ENCODE peak calls at places on chromosomes 1 and 21, in four cellular contexts. One of them, this sample, is unnamed.

GRCh38 chr1:160161965-160162705 is 10.7 kb downstream of the ATP1A4 start:
- DNase-seq in hepatocyte: no peak
- DNase-seq in HepG2: peak
- DNase-seq in fibroblast of lung: peak
- DNase-seq in this sample: no peak

GRCh38 chr1:4986266-4986665 is 331.9 kb downstream of the AJAP1 start:
- DNase-seq in fibroblast of lung: no peak
- DNase-seq in HepG2: no peak
- DNase-seq in hepatocyte: no peak
- DNase-seq in this sample: no peak

GRCh38 chr1:89953072-89953626 is 41.8 kb upstream of the ZNF326 start:
- DNase-seq in HepG2: peak
- DNase-seq in fibroblast of lung: peak
- DNase-seq in hepatocyte: peak
- DNase-seq in this sample: peak

GRCh38 chr1:109396971-109397370 is 747 bp downstream of the SORT1 start:
- DNase-seq in HepG2: no peak
- DNase-seq in hepatocyte: no peak
- DNase-seq in fibroblast of lung: no peak
- DNase-seq in this sample: no peak

GRCh38 chr1:25645641-25646400 is 29.2 kb downstream of the MAN1C1 start:
- DNase-seq in fibroblast of lung: no peak
- DNase-seq in hepatocyte: no peak
- DNase-seq in HepG2: no peak
- DNase-seq in this sample: no peak

GRCh38 chr1:40653851-40654537 is 11.5 kb downstream of the RIMS3 start:
- DNase-seq in fibroblast of lung: no peak
- DNase-seq in HepG2: no peak
- DNase-seq in hepatocyte: peak
- DNase-seq in this sample: no peak

GRCh38 chr1:171245458-171246064 is 2.7 kb upstream of the FMO1 start:
- DNase-seq in hepatocyte: peak
- DNase-seq in HepG2: peak
- DNase-seq in fibroblast of lung: peak
- DNase-seq in this sample: peak

GRCh38 chr1:230651235-230651634 is 9.0 kb downstream of the COG2 start:
- DNase-seq in fibroblast of lung: no peak
- DNase-seq in hepatocyte: no peak
- DNase-seq in HepG2: no peak
- DNase-seq in this sample: no peak

GRCh38 chr1:235513495-235514366 is 9.5 kb upstream of the B3GALNT2 start:
- DNase-seq in fibroblast of lung: peak
- DNase-seq in HepG2: peak
- DNase-seq in hepatocyte: peak
- DNase-seq in this sample: peak

GRCh38 chr1:10473145-10473765 is 926 bp upstream of the DFFA start:
- DNase-seq in fibroblast of lung: no peak
- DNase-seq in HepG2: no peak
- DNase-seq in hepatocyte: no peak
- DNase-seq in this sample: no peak

GRCh38 chr21:33428669-33429068 is 25.5 kb downstream of the IFNGR2 start:
- DNase-seq in fibroblast of lung: peak
- DNase-seq in HepG2: no peak
- DNase-seq in hepatocyte: no peak
- DNase-seq in this sample: no peak

GRCh38 chr1:226444901-226445300 is 37.0 kb upstream of the PARP1 start:
- DNase-seq in HepG2: no peak
- DNase-seq in fibroblast of lung: no peak
- DNase-seq in hepatocyte: no peak
- DNase-seq in this sample: no peak

GRCh38 chr1:932178-932520 is 8.4 kb downstream of the SAMD11 start:
- DNase-seq in HepG2: no peak
- DNase-seq in fibroblast of lung: no peak
- DNase-seq in hepatocyte: no peak
- DNase-seq in this sample: no peak

GRCh38 chr1:243748227-243748626 is 101.8 kb downstream of the AKT3 start:
- DNase-seq in fibroblast of lung: no peak
- DNase-seq in HepG2: no peak
- DNase-seq in hepatocyte: no peak
- DNase-seq in this sample: no peak

GRCh38 chr1:48217861-48218260 is 4.7 kb upstream of the SLC5A9 start:
- DNase-seq in hepatocyte: no peak
- DNase-seq in HepG2: no peak
- DNase-seq in fibroblast of lung: no peak
- DNase-seq in this sample: peak

GRCh38 chr1:39585933-39586332 is 9.3 kb upstream of the PABPC4 start:
- DNase-seq in HepG2: no peak
- DNase-seq in fibroblast of lung: no peak
- DNase-seq in hepatocyte: no peak
- DNase-seq in this sample: no peak
- TF ChIP-seq EZH2 in HepG2: no peak
- TF ChIP-seq EZH2 in fibroblast of lung: no peak
- TF ChIP-seq EZH2 in hepatocyte: no peak
- TF ChIP-seq EZH2 in this sample: no peak

GRCh38 chr1:155966135-155966534 is 12.2 kb downstream of the ARHGEF2 start:
- DNase-seq in HepG2: no peak
- DNase-seq in fibroblast of lung: no peak
- DNase-seq in hepatocyte: no peak
- DNase-seq in this sample: no peak
- TF ChIP-seq CTCF in HepG2: peak
- TF ChIP-seq CTCF in fibroblast of lung: peak
- TF ChIP-seq CTCF in hepatocyte: peak
- TF ChIP-seq CTCF in this sample: peak

GRCh38 chr1:13892671-13893325 is 192.8 kb downstream of the PRDM2 start:
- DNase-seq in hepatocyte: peak
- DNase-seq in fibroblast of lung: no peak
- DNase-seq in HepG2: no peak
- DNase-seq in this sample: peak
- TF ChIP-seq EZH2 in hepatocyte: no peak
- TF ChIP-seq EZH2 in fibroblast of lung: peak
- TF ChIP-seq EZH2 in HepG2: no peak
- TF ChIP-seq EZH2 in this sample: no peak

DNA sequence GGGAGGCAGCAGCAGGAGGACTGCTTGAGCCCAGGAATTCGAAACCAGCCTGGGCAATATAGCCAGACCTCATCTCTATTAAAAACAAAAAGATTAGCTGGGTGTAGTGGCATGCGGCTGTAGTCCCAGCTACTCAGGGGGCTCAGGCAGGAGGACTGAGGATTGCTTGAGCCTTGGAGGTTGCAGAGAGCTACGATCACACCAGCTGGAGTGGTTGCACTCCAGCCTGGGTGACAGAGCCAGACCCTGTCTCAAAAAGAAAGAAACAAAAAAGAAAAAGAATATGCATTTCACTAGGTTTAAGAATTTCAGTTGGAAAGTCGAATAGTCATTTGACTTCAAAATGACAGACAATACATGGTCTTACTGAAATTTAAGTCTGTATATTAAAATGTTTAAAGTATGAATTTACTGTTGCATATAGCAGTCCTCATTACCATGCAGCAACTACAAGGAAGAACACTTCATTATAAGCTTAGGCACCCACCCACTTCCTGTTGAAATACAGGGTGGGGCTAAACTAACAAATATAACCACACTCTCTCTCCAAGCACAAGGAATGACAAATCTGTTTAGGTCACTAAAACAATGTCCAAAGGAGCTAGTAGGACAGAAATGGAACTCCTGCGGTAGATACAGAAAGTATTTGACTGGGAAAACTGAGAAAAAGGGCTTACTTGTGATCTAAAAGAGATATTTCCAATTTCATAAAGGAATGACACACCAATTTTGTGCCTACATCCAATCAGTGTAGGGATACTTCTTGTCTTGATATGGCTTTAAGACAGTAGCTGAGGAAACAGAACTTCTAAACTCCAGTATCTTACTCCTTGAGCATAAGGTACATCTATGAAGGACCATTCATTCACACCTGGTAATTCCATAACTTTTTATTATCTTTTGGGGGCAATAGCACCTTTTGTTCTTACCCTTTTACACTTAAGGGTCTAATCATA is 44.1 kb downstream of the GPR3 start:
- DNase-seq in hepatocyte: peak
- DNase-seq in HepG2: peak
- DNase-seq in fibroblast of lung: peak
- DNase-seq in this sample: peak
- TF ChIP-seq CTCF in hepatocyte: no peak
- TF ChIP-seq CTCF in HepG2: no peak
- TF ChIP-seq CTCF in fibroblast of lung: no peak
- TF ChIP-seq CTCF in this sample: no peak